ENCODE peak calls at places on chromosome 2, in ten cellular contexts. G is RWPE1; B is endodermal cell; M is H9; K is CD4-positive, alpha-beta T cell; N is prostate gland; L is left lung; D is body of pancreas; U is astrocyte of the cerebellum; J is brain microvascular endothelial cell. F is an unnamed sample.

GRCh38 chr2:198012025-198012424 is 207.6 kb downstream of the PLCL1 start:
- DNase-seq in K (no peak), L (no peak), J (no peak), N (no peak), M (no peak), U (no peak), B (no peak), G (no peak), D (no peak), F (no peak)

GRCh38 chr2:189091253-189091652 is 88.3 kb downstream of the COL5A2 start:
- DNase-seq in D (no peak), G (no peak), M (no peak), L (no peak), N (no peak), U (no peak), B (no peak), J (peak), K (no peak), F (no peak)

GRCh38 chr2:197075754-197076337 is 149.3 kb upstream of the PGAP1 start:
- DNase-seq in G (no peak), J (peak), D (no peak), B (peak), N (no peak), M (no peak), K (no peak), U (no peak), L (no peak), F (no peak)

GRCh38 chr2:191635333-191636234 is 42.4 kb upstream of the NABP1 start:
- DNase-seq in N (no peak), U (peak), M (no peak), G (no peak), K (no peak), B (no peak), L (no peak), D (no peak), J (peak), F (no peak)

GRCh38 chr2:157480182-157480961 is 36.5 kb upstream of the CYTIP start:
- DNase-seq in L (no peak), U (no peak), K (no peak), D (peak), M (no peak), B (no peak), N (no peak), J (peak), G (no peak), F (no peak)

GRCh38 chr2:84477886-84478285 is 18.8 kb upstream of the SUCLG1 start:
- DNase-seq in D (no peak), G (no peak), B (no peak), K (no peak), L (no peak), M (no peak), U (no peak), J (no peak), N (no peak), F (no peak)

GRCh38 chr2:213214209-213214608 is 62.8 kb upstream of the IKZF2 start:
- DNase-seq in D (no peak), K (no peak), M (no peak), J (no peak), U (no peak), L (no peak), G (no peak), N (no peak), B (no peak), F (no peak)

GRCh38 chr2:20616341-20616871 is 34.5 kb downstream of the HS1BP3 start:
- DNase-seq in N (no peak), K (no peak), G (no peak), B (peak), J (no peak), M (no peak), U (no peak), L (peak), D (no peak), F (no peak)

GRCh38 chr2:60553496-60553991 is at the start of gene BCL11A:
- DNase-seq in B (peak), J (peak), N (peak), G (peak), L (no peak), D (peak), U (peak), M (peak), K (no peak), F (peak)

GRCh38 chr2:180971811-180972210 is 8.6 kb upstream of the UBE2E3 start:
- DNase-seq in G (no peak), U (no peak), J (no peak), L (no peak), N (no peak), B (no peak), M (no peak), K (no peak), D (no peak), F (no peak)

GRCh38 chr2:220332886-220333285 is 705.5 kb downstream of the SLC4A3 start:
- DNase-seq in U (no peak), K (no peak), M (no peak), L (no peak), D (no peak), N (no peak), J (no peak), G (no peak), B (no peak), F (no peak)

GRCh38 chr2:237488295-237488694 is 1.2 kb downstream of the MLPH start:
- DNase-seq in B (no peak), L (no peak), G (no peak), K (no peak), D (no peak), J (no peak), U (no peak), M (no peak), N (no peak), F (no peak)

GRCh38 chr2:234427081-234428058 is 69.5 kb downstream of the ARL4C start:
- DNase-seq in J (peak), L (no peak), N (no peak), M (peak), B (peak), G (no peak), U (peak), D (peak), K (no peak), F (peak)

GRCh38 chr2:188869560-188869959 is 104.6 kb upstream of the COL3A1 start:
- DNase-seq in G (no peak), M (no peak), B (no peak), D (no peak), L (no peak), U (no peak), N (no peak), J (no peak), K (no peak), F (no peak)

GRCh38 chr2:201517094-201517493 is 65.6 kb downstream of the STRADB start:
- DNase-seq in J (peak), M (no peak), B (no peak), K (no peak), U (no peak), N (no peak), L (no peak), D (no peak), G (no peak), F (no peak)

GRCh38 chr2:199713746-199714145 is 137.2 kb downstream of the FTCDNL1 start:
- DNase-seq in U (no peak), G (no peak), K (no peak), N (no peak), B (no peak), M (no peak), D (no peak), L (no peak), J (no peak), F (no peak)

GRCh38 chr2:28370355-28370754 is 22.3 kb upstream of the FOSL2 start:
- DNase-seq in D (no peak), J (no peak), N (no peak), U (no peak), K (no peak), B (peak), L (no peak), M (no peak), G (peak), F (no peak)

GRCh38 chr2:23606968-23607367 is 222.0 kb downstream of the KLHL29 start:
- DNase-seq in U (no peak), L (no peak), K (no peak), N (no peak), B (no peak), J (peak), M (no peak), D (no peak), G (peak), F (peak)

GRCh38 chr2:204225633-204226032 is 289.1 kb downstream of the ICOS start:
- DNase-seq in N (no peak), D (no peak), K (no peak), J (no peak), U (no peak), L (no peak), B (no peak), G (no peak), M (no peak), F (no peak)

GRCh38 chr2:196105956-196106355 is 37.3 kb upstream of the DNAH7 start:
- DNase-seq in G (no peak), N (no peak), B (no peak), J (no peak), M (no peak), K (no peak), U (no peak), D (no peak), L (no peak), F (no peak)

GRCh38 chr2:168552450-168552856 is 96.4 kb downstream of the CERS6 start:
- DNase-seq in J (no peak), D (no peak), B (peak), N (no peak), U (no peak), L (no peak), K (no peak), G (no peak), M (peak), F (peak)

GRCh38 chr2:174797792-174798276 is 33.6 kb upstream of the CHRNA1 start:
- DNase-seq in D (no peak), G (no peak), K (no peak), J (no peak), B (no peak), U (no peak), N (no peak), L (no peak), M (no peak), F (no peak)

GRCh38 chr2:85935746-85936208 is 47.0 kb upstream of the ST3GAL5 start:
- DNase-seq in K (no peak), U (peak), G (peak), D (no peak), L (no peak), M (peak), N (no peak), B (peak), J (peak), F (peak)

GRCh38 chr2:222774941-222775340 is 85.9 kb upstream of the ACSL3 start:
- DNase-seq in M (no peak), N (no peak), J (no peak), K (no peak), L (no peak), U (no peak), G (no peak), B (no peak), D (no peak), F (no peak)

GRCh38 chr2:53913721-53914120 is 54.0 kb upstream of the GPR75 start:
- DNase-seq in J (peak), M (no peak), L (no peak), U (peak), D (no peak), G (no peak), N (no peak), K (no peak), B (no peak), F (peak)

GRCh38 chr2:15112216-15112615 is 448.9 kb downstream of the NBAS start:
- DNase-seq in L (no peak), M (no peak), D (no peak), N (no peak), G (no peak), U (peak), B (no peak), K (no peak), J (no peak), F (no peak)

GRCh38 chr2:191270303-191271178 is 25.3 kb downstream of the MYO1B start:
- DNase-seq in K (no peak), J (no peak), L (no peak), N (no peak), G (no peak), M (no peak), D (no peak), B (no peak), U (no peak), F (no peak)

GRCh38 chr2:10846110-10846861 is 33.7 kb upstream of the PDIA6 start:
- DNase-seq in L (no peak), U (no peak), K (no peak), B (no peak), G (no peak), D (no peak), J (no peak), N (peak), M (no peak), F (no peak)

DNA sequence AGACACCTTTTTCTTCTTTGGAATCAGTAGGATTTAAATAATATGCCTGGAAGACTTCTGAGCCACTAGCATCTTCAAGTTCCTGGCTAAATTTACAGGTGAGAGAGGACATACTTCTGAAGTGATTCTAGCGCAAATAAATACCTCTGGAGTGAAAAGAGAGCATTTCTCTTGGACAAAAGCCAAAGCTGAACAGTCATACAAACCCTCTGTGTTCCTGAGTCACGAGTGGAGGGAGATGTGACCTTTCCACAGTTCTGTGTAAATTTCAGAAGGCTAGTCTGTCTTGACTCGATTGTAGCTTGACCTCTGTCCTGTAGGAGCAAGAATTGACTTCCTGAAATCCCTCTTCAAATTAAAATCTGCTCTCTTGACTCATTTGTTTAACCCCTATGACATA is 79.4 kb upstream of the GCFC2 start:
- DNase-seq in U (no peak), D (no peak), B (no peak), L (no peak), G (no peak), J (no peak), M (no peak), K (no peak), N (no peak), F (no peak)
- TF ChIP-seq CTCF in U (no peak), D (no peak), B (no peak), L (no peak), G (no peak), J (no peak), M (no peak), K (no peak), N (no peak), F (no peak)

DNA sequence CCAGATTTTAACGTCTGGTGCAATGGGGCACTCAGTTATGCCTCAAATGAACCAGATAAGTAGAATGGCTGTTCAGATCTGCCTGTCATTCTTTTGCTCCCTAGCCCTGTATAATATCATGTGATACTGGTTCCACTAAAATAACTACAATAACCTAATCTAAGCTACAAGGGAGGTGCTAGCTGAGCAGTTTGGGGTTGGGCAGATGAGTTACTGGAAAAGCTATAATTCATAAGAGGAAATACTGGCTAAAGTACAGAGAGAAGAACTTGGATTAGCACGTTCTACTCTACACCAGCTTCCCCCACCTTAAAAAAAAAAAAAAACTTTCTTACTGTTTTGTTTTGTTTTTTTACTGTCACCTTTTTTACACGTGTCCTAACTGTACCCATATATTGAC is 183.3 kb upstream of the NRP2 start:
- DNase-seq in U (no peak), J (no peak), D (no peak), M (no peak), N (no peak), G (no peak), K (no peak), B (no peak), L (no peak), F (no peak)
- TF ChIP-seq CTCF in U (no peak), J (no peak), D (no peak), M (no peak), N (no peak), G (no peak), K (no peak), B (no peak), L (no peak), F (no peak)

GRCh38 chr2:113407446-113408099 is 29.9 kb upstream of the ZNG1B start:
- DNase-seq in B (no peak), J (peak), U (peak), L (no peak), K (no peak), G (peak), M (no peak), N (no peak), D (no peak), F (no peak)
- TF ChIP-seq CTCF in B (peak), J (peak), U (peak), L (no peak), K (no peak), G (no peak), M (peak), N (no peak), D (no peak), F (no peak)

GRCh38 chr2:12173271-12173942 is 427.0 kb downstream of the LPIN1 start:
- DNase-seq in U (no peak), D (no peak), K (no peak), G (no peak), B (no peak), L (no peak), M (no peak), J (no peak), N (no peak), F (no peak)
- TF ChIP-seq CTCF in U (peak), D (no peak), K (no peak), G (no peak), B (peak), L (no peak), M (peak), J (peak), N (no peak), F (no peak)

DNA sequence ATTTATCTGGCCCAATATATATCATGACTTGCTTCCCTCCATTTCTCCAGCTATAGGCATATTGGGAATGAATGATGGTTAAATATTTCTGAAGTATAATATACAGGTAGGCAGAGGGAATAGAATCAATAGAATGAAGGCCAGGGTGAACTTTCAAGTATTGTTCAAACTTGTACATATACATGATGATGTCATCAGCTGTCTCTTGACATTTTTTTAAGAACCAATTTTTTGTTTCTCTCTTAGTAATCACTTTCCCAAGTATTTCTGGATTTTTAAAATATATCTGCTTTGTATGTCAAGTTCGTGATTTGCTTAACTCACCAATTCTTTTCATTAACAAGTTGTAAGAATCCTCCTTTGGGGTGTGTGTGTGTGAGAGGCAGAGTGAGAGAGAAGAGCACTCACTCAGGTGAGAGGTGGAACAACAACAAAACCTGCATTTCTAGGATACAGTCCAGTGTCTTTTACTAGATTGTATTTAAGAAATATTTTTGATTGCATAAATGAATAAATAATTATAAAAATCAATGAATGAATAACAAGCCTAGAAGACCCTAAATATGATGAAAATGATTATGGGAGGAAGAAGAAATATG is 1239.1 kb downstream of the LRP1B start:
- DNase-seq in D (no peak), U (no peak), K (no peak), G (no peak), J (no peak), N (no peak), L (no peak), M (no peak), B (no peak), F (no peak)
- TF ChIP-seq CTCF in D (no peak), U (peak), K (no peak), G (peak), J (peak), N (no peak), L (no peak), M (peak), B (peak), F (no peak)

GRCh38 chr2:43075054-43075593 is 151.3 kb downstream of the ZFP36L2 start:
- DNase-seq in J (peak), U (peak), L (peak), M (no peak), B (peak), N (peak), D (peak), G (peak), K (no peak), F (peak)
- TF ChIP-seq CTCF in J (peak), U (no peak), L (no peak), M (no peak), B (no peak), N (no peak), D (no peak), G (no peak), K (no peak), F (no peak)

DNA sequence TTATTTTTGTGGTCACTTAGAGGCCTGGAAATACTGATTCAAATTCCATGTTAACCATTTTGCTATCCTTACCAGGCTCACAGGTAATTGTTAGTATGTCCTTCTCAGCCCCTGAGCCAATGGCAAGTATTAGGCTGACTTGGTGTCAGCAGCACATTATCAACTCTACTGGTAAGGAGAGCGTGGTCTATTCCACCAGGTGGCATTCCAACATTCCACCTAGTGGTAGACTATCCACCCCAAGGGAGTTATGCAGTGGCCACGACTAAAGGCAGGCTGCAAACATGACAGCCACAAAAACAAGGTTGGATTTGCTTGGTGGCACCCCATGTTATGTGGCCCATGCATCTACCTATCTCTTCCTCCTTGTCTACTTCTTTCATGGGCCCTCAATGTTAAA is 31.8 kb upstream of the GCC2 start:
- DNase-seq in U (no peak), B (peak), D (no peak), G (no peak), M (peak), N (no peak), J (no peak), L (no peak), K (no peak), F (peak)
- TF ChIP-seq CTCF in U (no peak), B (peak), D (peak), G (no peak), M (peak), N (no peak), J (peak), L (no peak), K (peak), F (peak)

GRCh38 chr2:230922951-230923717 is 1.9 kb downstream of the GPR55 start:
- DNase-seq in M (peak), U (no peak), J (no peak), K (no peak), N (no peak), D (no peak), G (no peak), L (no peak), B (peak), F (no peak)

GRCh38 chr2:230925443-230925878 is 419 bp upstream of the GPR55 start:
- DNase-seq in M (peak), U (no peak), G (no peak), J (no peak), N (no peak), D (no peak), K (no peak), B (peak), L (no peak), F (no peak)

GRCh38 chr2:230924470-230925341 is at the start of gene GPR55:
- DNase-seq in D (no peak), M (peak), N (no peak), G (no peak), U (no peak), K (no peak), L (peak), B (peak), J (no peak), F (peak)

GRCh38 chr2:230925879-230926765 is 1.1 kb upstream of the GPR55 start:
- DNase-seq in L (peak), K (no peak), D (no peak), G (no peak), B (peak), N (no peak), M (peak), J (no peak), U (no peak), F (no peak)

DNA sequence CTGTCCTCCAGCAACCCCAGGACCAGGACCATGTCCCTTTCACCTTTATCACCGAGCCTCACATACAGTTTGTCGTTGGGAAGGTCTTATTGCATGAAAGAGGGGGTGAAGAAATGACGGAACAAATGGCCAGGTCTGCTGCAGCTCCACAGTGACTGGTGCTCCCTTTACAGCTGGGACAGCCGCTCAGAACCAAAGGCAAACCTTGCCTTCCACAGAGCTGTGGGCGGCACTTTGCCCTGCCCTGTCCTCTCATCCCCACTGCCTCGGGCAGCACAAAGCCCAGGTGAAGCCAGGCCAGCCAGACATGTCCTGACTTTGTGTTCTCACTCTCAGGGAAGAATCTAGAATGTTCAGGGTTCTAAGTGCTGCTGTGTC is 961 bp downstream of the GPR55 start:
- DNase-seq in N (no peak), G (no peak), L (no peak), D (no peak), K (no peak), J (no peak), M (no peak), B (no peak), U (no peak), F (no peak)
- TF ChIP-seq CTCF in N (no peak), G (no peak), L (no peak), D (no peak), K (no peak), J (no peak), M (no peak), B (no peak), U (no peak), F (no peak)